ENCODE peak calls at places on chromosomes 1 and 21, in four cellular contexts. Y is NCI-H2081 treated with DMSO at 0.1 percent for 48 hours, F is HEK293T, V is NCI-H1092 treated with DMSO at 0.1 percent for 48 hours. L is an unnamed sample.

GRCh38 chr1:243301059-243301458 is 45.2 kb downstream of the SDCCAG8 start:
- DNase-seq in Y (no peak), F (no peak), V (no peak), L (no peak)

GRCh38 chr1:110877776-110878175 is 4.8 kb downstream of the CD53 start:
- DNase-seq in Y (no peak), F (no peak), V (no peak), L (no peak)

GRCh38 chr1:145963218-145964019 is 956 bp downstream of the ANKRD34A start:
- DNase-seq in Y (no peak), F (no peak), V (no peak), L (no peak)

GRCh38 chr1:44616991-44617702 is 57.1 kb downstream of the TMEM53 start:
- DNase-seq in Y (no peak), F (no peak), V (no peak), L (no peak)

GRCh38 chr1:155186266-155186954 is 12.8 kb downstream of the TRIM46 start:
- DNase-seq in Y (no peak), F (no peak), V (no peak), L (peak)

GRCh38 chr1:83086346-83086745 is 912.6 kb downstream of the TTLL7 start:
- DNase-seq in Y (no peak), F (no peak), V (no peak), L (no peak)

GRCh38 chr1:212683357-212683722 is 16.3 kb downstream of the BATF3 start:
- DNase-seq in Y (no peak), F (no peak), V (no peak), L (no peak)

GRCh38 chr1:229888157-229888556 is 178.9 kb upstream of the GALNT2 start:
- DNase-seq in Y (no peak), F (no peak), V (no peak), L (no peak)

GRCh38 chr1:203473781-203474305 is 1.8 kb upstream of the PRELP start:
- DNase-seq in Y (no peak), F (no peak), V (no peak), L (no peak)

GRCh38 chr1:86887479-86888162 is 26.3 kb downstream of the SELENOF start:
- DNase-seq in Y (no peak), F (no peak), V (no peak), L (no peak)

GRCh38 chr1:12285496-12286143 is 55.8 kb downstream of the VPS13D start:
- DNase-seq in Y (no peak), F (no peak), V (no peak), L (no peak)

GRCh38 chr1:157993179-157994080 is at the start of gene KIRREL1:
- DNase-seq in Y (no peak), F (peak), V (no peak), L (peak)

GRCh38 chr1:67339623-67340343 is 32.1 kb downstream of the IL12RB2 start:
- DNase-seq in Y (no peak), F (peak), V (no peak), L (no peak)

GRCh38 chr1:1665815-1666251 is 7.0 kb upstream of the CDK11B start:
- DNase-seq in Y (no peak), F (peak), V (no peak), L (no peak)

GRCh38 chr1:150507912-150508864 is at the start of gene ECM1:
- DNase-seq in Y (no peak), F (no peak), V (no peak), L (no peak)

GRCh38 chr1:234925440-234926251 is 203.0 kb downstream of the TOMM20 start:
- DNase-seq in Y (no peak), F (no peak), V (no peak), L (no peak)

GRCh38 chr1:22862752-22863151 is 109.9 kb downstream of the LACTBL1 start:
- DNase-seq in Y (no peak), F (no peak), V (no peak), L (no peak)

GRCh38 chr1:112388436-112388835 is 7.6 kb upstream of the CTTNBP2NL start:
- DNase-seq in Y (no peak), F (no peak), V (no peak), L (no peak)

GRCh38 chr1:63327417-63328139 is 5.2 kb downstream of the FOXD3 start:
- DNase-seq in Y (no peak), F (peak), V (peak), L (peak)

GRCh38 chr21:43333301-43334062 is 93.4 kb downstream of the SIK1 start:
- DNase-seq in Y (no peak), F (no peak), V (peak), L (no peak)

GRCh38 chr1:154479764-154480421 is 22.1 kb upstream of the TDRD10 start:
- DNase-seq in Y (peak), F (peak), V (peak), L (peak)

GRCh38 chr1:214318356-214318755 is 37.4 kb downstream of the SMYD2 start:
- DNase-seq in Y (no peak), F (no peak), V (no peak), L (no peak)

GRCh38 chr1:94539496-94539895 is 2.1 kb downstream of the F3 start:
- DNase-seq in Y (no peak), F (no peak), V (no peak), L (no peak)

GRCh38 chr1:109628540-109629321 is 9.1 kb downstream of the AMPD2 start:
- DNase-seq in Y (no peak), F (no peak), V (no peak), L (no peak)

GRCh38 chr1:116574581-116575291 is 3.9 kb upstream of the CD58 start:
- DNase-seq in Y (no peak), F (peak), V (peak), L (peak)

GRCh38 chr1:157646144-157646543 is 48.3 kb upstream of the FCRL4 start:
- DNase-seq in Y (no peak), F (no peak), V (no peak), L (no peak)

GRCh38 chr1:21572141-21572540 is 62.9 kb downstream of the ALPL start:
- DNase-seq in Y (no peak), F (no peak), V (peak), L (no peak)

GRCh38 chr1:38217316-38217715 is 170.7 kb upstream of the POU3F1 start:
- DNase-seq in Y (no peak), F (no peak), V (no peak), L (no peak)

GRCh38 chr1:70990460-70991253 is 57.0 kb downstream of the PTGER3 start:
- DNase-seq in Y (peak), F (no peak), V (peak), L (peak)

GRCh38 chr1:239558992-239559391 is 172.6 kb downstream of the CHRM3 start:
- DNase-seq in Y (no peak), F (no peak), V (no peak), L (no peak)

GRCh38 chr21:24649691-24650090 is 957.6 kb downstream of the MRPL39 start:
- DNase-seq in Y (no peak), F (no peak), V (no peak), L (no peak)

GRCh38 chr1:154768456-154769125 is 101.5 kb downstream of the KCNN3 start:
- DNase-seq in Y (no peak), F (no peak), V (no peak), L (no peak)

GRCh38 chr1:207847116-207847515 is 63.8 kb downstream of the CD34 start:
- DNase-seq in Y (no peak), F (no peak), V (no peak), L (no peak)

GRCh38 chr1:230074762-230075161 is 7.7 kb downstream of the GALNT2 start:
- DNase-seq in Y (no peak), F (no peak), V (no peak), L (no peak)

GRCh38 chr1:75521658-75522057 is 89.3 kb downstream of the SLC44A5 start:
- DNase-seq in Y (no peak), F (no peak), V (no peak), L (no peak)

GRCh38 chr1:70567167-70567566 is 156.1 kb downstream of the CTH start:
- DNase-seq in Y (no peak), F (no peak), V (no peak), L (no peak)

GRCh38 chr1:31762323-31762722 is 1.8 kb downstream of the ADGRB2 start:
- DNase-seq in Y (no peak), F (no peak), V (no peak), L (no peak)

GRCh38 chr1:214715126-214715525 is 112.1 kb downstream of the CENPF start:
- DNase-seq in Y (no peak), F (no peak), V (no peak), L (no peak)

GRCh38 chr1:6460349-6461236 is 5.4 kb downstream of the TNFRSF25 start:
- DNase-seq in Y (no peak), F (no peak), V (no peak), L (no peak)